ENCODE peak calls at places on chromosome 5, in ten cellular contexts. J is stimulated activated CD8-positive, alpha-beta memory T cell treated with anti-CD3 and anti-CD28 coated beads, Interleukin-2, amount 100 ng/mL, for 48 hours; E is fibroblast of lung; W is epithelial cell of esophagus; O is stromal cell of bone marrow; S is glutamatergic neuron; C is activated CD4-positive, alpha-beta memory T cell treated with anti-CD3 and anti-CD28 coated beads, Interleukin-2, amount 10 ng/mL, durations not matched to agents 7 days and 5 days; Y is GM12891; D is suprapubic skin; H is psoas muscle. U is an unnamed sample.

GRCh38 chr5:119583684-119584083 is 45.7 kb upstream of the FAM170A start:
- DNase-seq in W (peak; percentile 20), O (peak; percentile 52), E (peak; percentile 30), C (no peak), Y (no peak), D (no peak), H (no peak), J (no peak), S (no peak), U (no peak)

GRCh38 chr5:33275921-33276705 is 164.7 kb upstream of the TARS1 start:
- DNase-seq in D (no peak), J (no peak), W (no peak), O (no peak), S (no peak), C (no peak), E (peak; percentile 88), H (no peak), Y (no peak), U (no peak)

GRCh38 chr5:39898731-39899130 is 474.0 kb upstream of the DAB2 start:
- DNase-seq in E (peak; percentile 6), O (no peak), Y (no peak), S (no peak), H (no peak), D (no peak), C (no peak), W (no peak), J (no peak), U (no peak)

GRCh38 chr5:143011621-143012020 is 241.4 kb downstream of the ARHGAP26 start:
- DNase-seq in C (no peak), D (no peak), J (no peak), E (peak; percentile 96), Y (no peak), S (no peak), W (no peak), O (no peak), H (no peak), U (no peak)

GRCh38 chr5:169763437-169764301 is 126.6 kb downstream of the DOCK2 start:
- DNase-seq in C (no peak), S (peak; percentile 68), H (no peak), J (no peak), D (no peak), O (no peak), Y (no peak), W (no peak), E (peak; percentile 60), U (no peak)

GRCh38 chr5:37723147-37723961 is 116.5 kb downstream of the GDNF start:
- DNase-seq in O (no peak), W (peak; percentile 14), D (no peak), Y (no peak), E (peak; percentile 71), S (peak; percentile 62), J (no peak), C (peak; percentile 26), H (peak; percentile 82), U (no peak)

GRCh38 chr5:150457112-150457511 is 7.6 kb upstream of the RPS14 start:
- DNase-seq in O (no peak), E (no peak), Y (no peak), J (no peak), C (no peak), W (peak; percentile 45), H (no peak), S (no peak), D (no peak), U (no peak)

GRCh38 chr5:138981606-138982005 is 106.5 kb upstream of the LRRTM2 start:
- DNase-seq in D (no peak), C (peak; percentile 36), O (peak; percentile 16), Y (no peak), W (no peak), S (no peak), E (peak; percentile 58), J (no peak), H (no peak), U (no peak)

GRCh38 chr5:103674739-103675138 is 112.2 kb upstream of the NUDT12 start:
- DNase-seq in E (peak; percentile 69), C (no peak), Y (no peak), H (no peak), O (peak; percentile 42), W (no peak), J (no peak), S (no peak), D (no peak), U (no peak)

GRCh38 chr5:78974011-78974410 is 11.1 kb downstream of the ARSB start:
- DNase-seq in E (no peak), O (no peak), H (no peak), D (no peak), S (no peak), Y (no peak), W (no peak), C (no peak), J (no peak), U (no peak)

GRCh38 chr5:137954131-137954879 is 65.0 kb downstream of the PKD2L2 start:
- DNase-seq in H (no peak), S (no peak), J (no peak), Y (no peak), E (peak; percentile 93), C (no peak), W (peak; percentile 67), D (no peak), O (peak; percentile 83), U (no peak)

GRCh38 chr5:170486366-170486765 is 17.5 kb upstream of the KCNIP1 start:
- DNase-seq in Y (no peak), W (no peak), E (peak; percentile 54), C (no peak), J (no peak), S (no peak), D (no peak), H (no peak), O (peak; percentile 11), U (no peak)

GRCh38 chr5:81700166-81700565 is 50.7 kb downstream of the SSBP2 start:
- DNase-seq in Y (no peak), D (no peak), E (no peak), S (no peak), W (no peak), C (no peak), O (no peak), H (no peak), J (no peak), U (no peak)

GRCh38 chr5:141877478-141878185 is 578 bp downstream of the PCDH1 start:
- DNase-seq in S (no peak), W (peak; percentile 44), Y (no peak), C (no peak), D (no peak), J (no peak), H (no peak), E (no peak), O (no peak), U (no peak)

GRCh38 chr5:68344447-68345111 is 129.0 kb downstream of the PIK3R1 start:
- DNase-seq in S (no peak), O (no peak), J (no peak), H (no peak), E (peak; percentile 86), W (peak; percentile 91), Y (no peak), C (peak; percentile 43), D (no peak), U (no peak)

GRCh38 chr5:87120518-87121314 is 147.0 kb upstream of the RASA1 start:
- DNase-seq in D (no peak), E (peak; percentile 98), J (no peak), S (no peak), H (no peak), W (peak; percentile 99), C (peak; percentile 32), Y (no peak), O (peak; percentile 78), U (peak; percentile 9)

GRCh38 chr5:137501846-137502406 is 2.8 kb upstream of the SPOCK1 start:
- DNase-seq in C (no peak), E (peak; percentile 63), J (no peak), D (no peak), O (no peak), S (no peak), H (no peak), W (no peak), Y (no peak), U (no peak)

GRCh38 chr5:135391123-135391868 is 7.7 kb downstream of the MACROH2A1 start:
- DNase-seq in E (peak; percentile 98), J (no peak), Y (no peak), D (no peak), W (no peak), O (peak; percentile 87), S (no peak), H (no peak), C (no peak), U (no peak)

GRCh38 chr5:7185742-7186141 is 210.2 kb upstream of the ADCY2 start:
- DNase-seq in H (no peak), Y (no peak), W (peak; percentile 43), D (no peak), J (no peak), O (no peak), S (no peak), E (no peak), C (no peak), U (no peak)

GRCh38 chr5:40355181-40355580 is 324.5 kb upstream of the PTGER4 start:
- DNase-seq in Y (no peak), O (no peak), J (no peak), E (no peak), H (no peak), S (no peak), D (no peak), C (no peak), W (no peak), U (no peak)